ENCODE peak calls at places on chromosome X, in nine cellular contexts. U is right lobe of liver, B is tibial nerve, O is HCT116, Y is ovary, N is endothelial cell of umbilical vein, I is Peyer's patch, E is IMR-90, K is body of pancreas. H is an unnamed sample.

GRCh38 chrX:123830309-123830708 is 29.5 kb upstream of the XIAP start:
- DNase-seq in O (no peak), B (no peak), U (peak; percentile 67), N (no peak), I (peak; percentile 80), Y (no peak), E (no peak), K (peak; percentile 28), H (no peak)

GRCh38 chrX:13048265-13048664 is 3.8 kb upstream of the FAM9C start:
- DNase-seq in E (peak; percentile 65), B (no peak), U (no peak), Y (no peak), K (no peak), N (no peak), I (no peak), O (no peak), H (no peak)

GRCh38 chrX:150854856-150855255 is 43.6 kb downstream of the CD99L2 start:
- DNase-seq in B (no peak), E (no peak), Y (no peak), K (no peak), I (no peak), N (no peak), O (no peak), U (no peak), H (no peak)

GRCh38 chrX:54043696-54044125 is 562 bp downstream of the PHF8 start:
- DNase-seq in O (no peak), B (no peak), N (no peak), Y (no peak), U (no peak), E (peak; percentile 10), I (peak; percentile 64), K (peak; percentile 46), H (no peak)

GRCh38 chrX:75596178-75596577 is 73.3 kb upstream of the ZDHHC15 start:
- DNase-seq in K (no peak), N (no peak), B (no peak), Y (no peak), O (no peak), I (no peak), U (no peak), E (no peak), H (no peak)

GRCh38 chrX:132426695-132427281 is 62.0 kb downstream of the MBNL3 start:
- DNase-seq in U (no peak), K (no peak), O (no peak), N (no peak), Y (no peak), E (peak; percentile 54), I (no peak), B (no peak), H (no peak)

GRCh38 chrX:94454159-94454558 is 780.2 kb downstream of the FAM133A start:
- DNase-seq in O (no peak), B (no peak), E (no peak), U (no peak), Y (no peak), I (no peak), N (no peak), K (no peak), H (no peak)

GRCh38 chrX:153469811-153470410 is 465 bp downstream of the HAUS7 start:
- DNase-seq in N (peak; percentile 32), I (peak; percentile 71), K (no peak), B (no peak), O (no peak), U (no peak), E (peak; percentile 8), Y (no peak), H (no peak)

DNA sequence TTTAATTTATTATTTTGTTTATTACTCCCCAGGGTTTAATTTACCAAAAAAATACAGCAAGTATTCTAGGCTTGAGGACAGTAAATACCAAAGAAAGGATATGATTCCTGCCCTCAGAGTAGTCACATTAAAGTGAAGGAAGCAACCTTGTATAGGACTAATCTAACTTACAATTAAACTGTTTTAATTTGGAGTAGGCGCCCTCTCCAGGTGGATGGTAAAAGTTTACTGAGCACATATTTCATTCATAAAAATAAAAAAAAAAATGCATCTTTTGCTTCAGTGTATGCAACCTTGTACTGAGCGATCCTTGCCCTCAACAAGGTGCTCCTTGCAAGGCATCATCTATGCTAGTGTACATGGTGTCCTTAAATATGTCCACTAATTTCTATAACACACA is 72.0 kb upstream of the MAGEB16 start:
- DNase-seq in K (peak; percentile 47), E (peak; percentile 3), U (no peak), N (peak; percentile 3), Y (no peak), O (no peak), I (no peak), B (no peak), H (no peak)
- TF ChIP-seq CTCF in K (peak; percentile 9), E (peak; percentile 36), U (peak; percentile 38), N (no peak), Y (no peak), O (no peak), I (no peak), B (no peak), H (no peak)

DNA sequence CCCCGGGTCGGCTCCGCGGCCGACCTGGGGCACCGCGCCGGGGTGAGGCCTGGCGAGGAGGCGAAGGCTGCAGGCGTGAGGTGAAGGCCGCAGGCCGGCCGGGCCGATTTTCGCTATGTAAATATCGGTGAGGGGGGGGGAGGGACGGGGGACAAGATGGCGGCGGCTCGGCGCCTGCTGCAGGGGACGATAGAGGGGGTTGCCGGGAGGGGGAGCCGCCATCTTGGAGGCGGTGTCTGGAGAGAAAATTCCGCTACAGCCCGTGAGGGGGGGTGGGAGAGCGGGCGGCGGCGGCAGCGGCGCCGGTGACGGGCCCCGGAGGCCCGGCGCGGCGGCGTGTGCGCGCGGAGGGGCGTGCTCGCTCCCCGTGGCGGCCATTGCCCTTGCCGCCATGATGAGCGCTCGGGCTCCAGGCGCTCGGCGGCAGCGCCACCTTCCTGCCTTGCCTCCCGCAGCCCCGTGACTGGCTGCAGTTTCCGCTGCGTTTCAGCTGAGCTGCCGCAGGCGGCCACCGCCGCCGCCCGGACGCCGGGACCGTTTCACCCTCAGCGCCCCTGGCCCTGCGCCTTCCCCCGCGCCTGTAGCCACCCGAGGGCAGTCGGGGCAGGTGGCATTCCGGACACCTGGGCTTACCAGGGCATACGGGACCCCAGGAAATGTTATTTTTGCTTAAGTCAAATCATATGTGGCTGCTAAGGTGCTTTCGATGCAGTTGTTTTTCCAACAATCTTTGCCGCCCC is 692 bp downstream of the ZFX start:
- DNase-seq in B (peak; percentile 58), Y (peak; percentile 95), N (peak; percentile 68), O (peak; percentile 61), E (peak; percentile 92), I (peak; percentile 96), K (peak; percentile 92), U (peak; percentile 93), H (peak; percentile 89)
- TF ChIP-seq POLR2A in B (peak; percentile 47), Y (peak; percentile 58), N (no peak), O (no peak), E (peak; percentile 59), I (no peak), K (peak; percentile 63), U (no peak), H (no peak)

GRCh38 chrX:46279925-46280313 is 265.3 kb downstream of the ZNF674 start:
- DNase-seq in U (no peak), E (peak; percentile 28), I (no peak), O (no peak), Y (no peak), B (no peak), N (peak; percentile 26), K (no peak), H (no peak)

GRCh38 chrX:46278591-46278990 is 266.6 kb downstream of the ZNF674 start:
- DNase-seq in N (no peak), E (no peak), O (no peak), Y (no peak), B (no peak), I (no peak), K (no peak), U (no peak), H (no peak)

DNA sequence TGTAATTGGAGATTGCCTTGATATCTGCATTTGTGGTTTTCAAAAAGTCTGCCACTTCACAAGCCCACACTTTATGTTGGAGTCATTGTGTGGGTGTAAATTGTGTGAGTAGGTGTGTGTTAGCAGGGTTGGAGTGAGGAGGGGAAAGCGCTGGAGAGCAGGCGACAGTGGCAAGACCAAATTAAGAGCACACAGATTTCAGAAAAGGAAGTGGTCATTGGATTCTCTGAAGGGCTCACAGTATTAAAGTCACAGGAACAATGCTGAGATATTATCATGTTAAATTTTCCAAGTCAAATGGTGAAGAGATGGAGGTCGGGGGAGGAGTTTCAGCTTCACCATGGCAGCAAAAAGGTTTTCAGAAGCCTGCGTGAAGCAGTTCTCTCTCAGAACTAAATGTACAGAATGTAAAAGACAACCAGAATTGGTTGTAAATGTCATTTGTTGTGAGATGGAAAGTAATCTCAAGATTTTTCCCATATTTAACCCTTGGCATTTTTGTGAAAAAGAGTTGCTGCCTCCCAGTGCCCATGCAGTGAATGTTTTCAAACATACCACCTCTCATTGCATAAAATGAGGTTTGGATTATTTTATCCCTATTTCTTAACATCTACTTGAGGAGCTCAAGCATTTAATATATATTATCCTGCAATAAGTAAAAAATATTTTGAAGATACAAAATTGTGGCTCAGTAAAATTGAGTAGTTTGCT is 265.9 kb downstream of the ZNF674 start:
- DNase-seq in O (no peak), N (no peak), Y (no peak), U (no peak), E (no peak), I (no peak), K (no peak), B (no peak), H (no peak)
- TF ChIP-seq CTCF in O (no peak), N (no peak), Y (no peak), U (no peak), E (no peak), I (no peak), K (no peak), B (no peak), H (no peak)

GRCh38 chrX:68829594-68830485 is 1.0 kb downstream of the EFNB1 start:
- DNase-seq in K (no peak), I (peak; percentile 46), Y (no peak), B (no peak), U (no peak), E (peak; percentile 19), O (no peak), N (peak; percentile 36), H (peak; percentile 76)

GRCh38 chrX:68830486-68831404 is 1.9 kb downstream of the EFNB1 start:
- DNase-seq in U (no peak), Y (no peak), O (no peak), N (no peak), I (no peak), B (no peak), K (no peak), E (no peak), H (no peak)

GRCh38 chrX:68827256-68827655 is 1.6 kb upstream of the EFNB1 start:
- DNase-seq in I (no peak), E (no peak), Y (no peak), U (no peak), O (no peak), B (no peak), K (no peak), N (no peak), H (no peak)

GRCh38 chrX:68827848-68828562 is 816 bp upstream of the EFNB1 start:
- DNase-seq in Y (peak; percentile 88), O (peak; percentile 59), U (peak; percentile 82), B (peak; percentile 79), N (peak; percentile 79), E (peak; percentile 76), K (peak; percentile 89), I (peak; percentile 92), H (peak; percentile 91)

DNA sequence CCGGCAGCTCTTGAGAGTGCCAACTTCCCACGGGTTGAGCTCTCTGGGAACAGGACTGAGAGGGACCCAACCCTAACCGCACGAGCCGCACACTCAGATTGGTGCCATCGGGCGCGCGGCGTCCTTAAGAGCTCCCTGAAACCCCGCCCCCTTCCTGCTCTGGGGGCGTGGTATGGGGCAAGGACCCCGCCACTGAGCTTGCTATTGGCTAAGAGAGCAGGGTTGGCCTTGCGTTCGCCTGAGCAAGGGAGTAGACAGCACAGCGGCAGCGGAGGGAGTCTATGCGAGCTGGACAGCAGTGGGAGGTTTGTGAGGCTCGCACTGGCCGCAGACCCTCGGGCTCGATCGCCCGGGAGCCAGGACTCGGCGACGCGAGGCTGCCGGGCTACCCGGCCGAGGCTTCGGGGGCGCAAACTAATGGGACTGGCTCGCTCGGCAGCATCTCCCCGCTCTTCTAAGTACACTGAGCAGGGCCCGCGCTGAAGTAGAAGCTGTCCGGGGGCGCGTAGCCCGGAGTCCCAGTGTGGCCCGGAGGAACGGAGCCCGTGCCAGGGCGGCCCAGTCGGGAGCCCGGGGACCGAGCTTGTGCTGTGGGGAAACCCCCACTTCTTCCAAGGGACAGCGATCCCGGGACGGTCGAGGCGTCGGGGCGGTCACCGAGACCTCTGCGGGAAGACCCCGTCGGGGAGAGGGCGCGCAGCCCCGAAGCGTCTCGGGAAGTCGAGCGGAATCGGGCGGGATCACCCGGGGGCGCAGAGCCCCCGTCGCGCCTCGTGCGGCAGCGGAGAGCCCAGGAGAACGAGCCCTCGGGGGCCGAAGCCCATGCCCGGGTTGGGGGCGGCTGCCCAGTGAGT is at the start of gene EFNB1:
- DNase-seq in Y (peak; percentile 92), O (peak; percentile 88), B (peak; percentile 86), U (peak; percentile 91), N (peak; percentile 95), I (peak; percentile 95), K (peak; percentile 92), E (peak; percentile 96), H (peak; percentile 92)
- TF ChIP-seq POLR2A in Y (peak; percentile 89), O (peak; percentile 84), B (peak; percentile 97), U (peak; percentile 98), N (peak; percentile 88), I (peak; percentile 97), K (peak; percentile 92), E (peak; percentile 95), H (peak; percentile 93)